ENCODE peak calls at places on chromosomes 13 and 19, in eight cellular contexts. V is brain microvascular endothelial cell, A is IMR-90, R is neural crest cell, M is omental fat pad, U is fibroblast of pulmonary artery, Q is Calu3, Y is breast epithelium. E is an unnamed sample.

GRCh38 chr19:13844130-13844631 is 32.8 kb upstream of the NANOS3 start:
- DNase-seq in U (no peak), M (no peak), V (no peak), A (no peak), Y (no peak), Q (peak), R (no peak), E (no peak)

GRCh38 chr19:38721496-38721895 is 22.8 kb downstream of the CAPN12 start:
- DNase-seq in U (no peak), R (no peak), M (no peak), Y (no peak), Q (no peak), V (no peak), A (no peak), E (no peak)

GRCh38 chr13:114118763-114119123 is 13.7 kb downstream of the RASA3 start:
- DNase-seq in R (no peak), A (peak), M (no peak), Q (peak), Y (no peak), V (peak), U (peak), E (peak)

GRCh38 chr19:51359294-51359693 is 6.9 kb downstream of the ETFB start:
- DNase-seq in A (peak), R (no peak), Y (no peak), M (no peak), U (peak), Q (no peak), V (peak), E (peak)

GRCh38 chr19:45901432-45901903 is 945 bp downstream of the MYPOP start:
- DNase-seq in U (peak), Y (no peak), A (peak), Q (no peak), V (no peak), R (no peak), M (peak), E (peak)

GRCh38 chr13:42279080-42279479 is 7.1 kb downstream of the AKAP11 start:
- DNase-seq in V (no peak), M (no peak), Y (no peak), Q (no peak), R (no peak), U (no peak), A (no peak), E (no peak)

GRCh38 chr13:29918845-29919244 is 68.4 kb upstream of the UBL3 start:
- DNase-seq in V (peak), A (peak), Q (peak), M (no peak), U (peak), R (no peak), Y (peak), E (peak)

GRCh38 chr19:16161848-16162247 is 11.5 kb downstream of the CIB3 start:
- DNase-seq in Y (no peak), M (no peak), Q (peak), V (peak), U (peak), A (peak), R (no peak), E (peak)

GRCh38 chr13:92012787-92013186 is 614.4 kb downstream of the GPC5 start:
- DNase-seq in A (no peak), Y (no peak), U (no peak), V (no peak), Q (no peak), M (no peak), R (no peak), E (no peak)

GRCh38 chr13:22161871-22162270 is 491.0 kb downstream of the FGF9 start:
- DNase-seq in R (no peak), M (no peak), V (no peak), U (no peak), Y (no peak), A (no peak), Q (no peak), E (no peak)

GRCh38 chr13:95039415-95039814 is 261.8 kb downstream of the ABCC4 start:
- DNase-seq in Y (no peak), Q (no peak), V (peak), U (no peak), M (no peak), A (peak), R (no peak), E (peak)

GRCh38 chr13:99859178-99860177 is 112.1 kb downstream of the ZIC5 start:
- DNase-seq in Q (no peak), A (no peak), M (no peak), Y (no peak), V (no peak), U (no peak), R (no peak), E (no peak)

GRCh38 chr19:49442793-49443365 is 1.6 kb upstream of the SLC17A7 start:
- DNase-seq in M (peak), Q (peak), A (peak), U (peak), V (peak), R (peak), Y (peak), E (peak)

GRCh38 chr13:30900952-30901749 is 4.9 kb upstream of the MEDAG start:
- DNase-seq in A (no peak), M (no peak), V (no peak), U (no peak), R (no peak), Y (no peak), Q (no peak), E (no peak)

GRCh38 chr13:46947425-46948191 is 50.8 kb upstream of the HTR2A start:
- DNase-seq in R (no peak), U (no peak), V (no peak), A (no peak), Q (no peak), Y (no peak), M (no peak), E (no peak)

GRCh38 chr19:4015705-4016402 is 8.3 kb downstream of the PIAS4 start:
- DNase-seq in Q (no peak), Y (peak), U (no peak), M (no peak), R (no peak), V (no peak), A (no peak), E (no peak)

GRCh38 chr19:35295792-35296462 is 4.0 kb downstream of the MAG start:
- DNase-seq in Q (no peak), U (no peak), R (no peak), Y (no peak), A (no peak), V (no peak), M (no peak), E (no peak)

GRCh38 chr13:67474114-67474513 is 244.0 kb upstream of the PCDH9 start:
- DNase-seq in U (no peak), Y (no peak), V (no peak), Q (no peak), M (no peak), R (no peak), A (no peak), E (no peak)

GRCh38 chr19:48044561-48044960 is 682 bp upstream of the CABP5 start:
- DNase-seq in V (no peak), M (no peak), U (no peak), Q (no peak), Y (no peak), R (no peak), A (no peak), E (no peak)

GRCh38 chr13:106597190-106597589 is 29.3 kb upstream of the ARGLU1 start:
- DNase-seq in V (peak), Q (no peak), M (no peak), Y (no peak), R (no peak), U (peak), A (no peak), E (no peak)

GRCh38 chr13:57326532-57326931 is 159.5 kb downstream of the PRR20E start:
- DNase-seq in Q (no peak), Y (no peak), U (no peak), M (no peak), V (no peak), R (no peak), A (no peak), E (no peak)

GRCh38 chr13:76314495-76314894 is 571.7 kb downstream of the KCTD12 start:
- DNase-seq in V (no peak), Y (no peak), A (no peak), U (no peak), M (no peak), Q (no peak), R (no peak), E (no peak)

GRCh38 chr13:26037302-26037701 is 14.5 kb downstream of the SHISA2 start:
- DNase-seq in V (no peak), U (no peak), Q (no peak), A (no peak), M (no peak), Y (no peak), R (peak), E (no peak)
- TF ChIP-seq CTCF in V (peak), U (peak), Q (peak), A (peak), M (no peak), Y (no peak), R (peak), E (peak)

GRCh38 chr19:1851581-1852293 is 3.5 kb upstream of the REXO1 start:
- DNase-seq in U (no peak), V (no peak), Q (no peak), R (no peak), Y (no peak), M (no peak), A (no peak), E (no peak)

GRCh38 chr19:1852729-1853128 is 4.4 kb upstream of the REXO1 start:
- DNase-seq in Y (no peak), A (no peak), M (no peak), R (no peak), Q (no peak), V (no peak), U (no peak), E (no peak)

GRCh38 chr19:1849999-1850398 is 1.7 kb upstream of the REXO1 start:
- DNase-seq in R (no peak), Q (no peak), A (no peak), Y (no peak), U (no peak), M (no peak), V (no peak), E (no peak)

GRCh38 chr19:1852294-1852646 is 4.0 kb upstream of the REXO1 start:
- DNase-seq in M (no peak), Y (no peak), U (no peak), R (no peak), V (no peak), A (no peak), Q (no peak), E (no peak)

GRCh38 chr19:1850809-1851544 is 2.7 kb upstream of the REXO1 start:
- DNase-seq in Q (peak), U (no peak), A (no peak), R (no peak), V (no peak), Y (no peak), M (no peak), E (no peak)
- TF ChIP-seq CTCF in Q (no peak), U (no peak), A (peak), R (no peak), V (peak), Y (no peak), M (no peak), E (no peak)

GRCh38 chr13:107867701-107868661 is 347.4 kb downstream of the LIG4 start:
- DNase-seq in V (peak), M (no peak), Q (peak), R (peak), U (peak), Y (no peak), A (peak), E (peak)
- TF ChIP-seq CTCF in V (peak), M (no peak), Q (no peak), R (peak), U (peak), Y (no peak), A (peak), E (peak)

DNA sequence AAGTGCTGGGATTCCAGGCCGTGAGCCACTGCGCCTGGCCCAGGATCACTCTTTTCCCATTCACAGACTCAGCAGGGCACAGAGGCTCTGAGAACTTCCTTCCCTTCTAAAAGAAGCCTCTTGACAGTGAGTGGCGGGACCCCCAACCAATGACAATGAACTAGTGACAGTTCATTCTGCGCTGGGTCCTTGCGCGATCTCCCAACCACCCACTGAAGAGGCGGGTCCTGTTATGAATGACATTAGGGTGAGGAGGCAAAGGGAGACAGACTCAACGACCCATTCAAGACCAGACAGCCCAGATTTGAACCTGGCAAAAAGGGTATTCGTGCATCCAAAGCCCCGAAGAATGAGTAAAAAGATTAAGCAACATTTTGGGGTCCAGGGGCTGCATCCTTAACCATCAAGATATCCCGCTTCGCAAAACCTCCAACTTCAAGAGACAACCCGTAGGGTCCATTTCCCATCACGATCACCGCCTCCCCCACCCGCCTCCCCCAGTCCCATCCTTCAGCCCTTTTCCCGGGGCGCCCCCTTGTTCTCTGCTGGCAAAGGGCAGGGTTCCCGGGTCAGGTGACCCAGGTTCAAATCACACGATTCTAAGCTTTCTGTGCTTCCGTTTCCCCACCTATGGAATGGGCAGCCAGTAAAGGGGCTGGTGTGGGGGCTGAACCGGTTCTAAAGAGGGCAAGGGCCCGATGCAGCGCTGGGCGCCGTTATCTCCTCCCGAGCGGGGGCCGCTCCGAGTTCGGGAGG is 719 bp downstream of the SUGP2 start:
- DNase-seq in U (peak), Q (no peak), R (peak), M (peak), Y (peak), A (peak), V (peak), E (peak)
- TF ChIP-seq CTCF in U (no peak), Q (no peak), R (no peak), M (no peak), Y (no peak), A (no peak), V (peak), E (no peak)